ENCODE peak calls at places on chromosomes 3 and 15, in ten cellular contexts. V is HFFc6, W is NCI-H146, S is GM23248, Y is natural killer cell, F is T47D, C is GM23338, H is H54, Q is amniotic stem cell, E is endodermal cell. A is an unnamed sample.

GRCh38 chr15:80093854-80094418 is 34.5 kb downstream of the ZFAND6 start:
- DNase-seq in E (peak; percentile 58), F (no peak), V (no peak), H (no peak), C (peak; percentile 41), Y (no peak), S (no peak), W (no peak), Q (no peak), A (no peak)

GRCh38 chr15:94135748-94136147 is 95.6 kb upstream of the MCTP2 start:
- DNase-seq in Q (no peak), H (no peak), E (no peak), W (no peak), C (peak; percentile 25), F (no peak), S (peak; percentile 14), V (no peak), Y (no peak), A (no peak)

GRCh38 chr3:112132975-112133448 is at the start of gene GCSAM:
- DNase-seq in F (no peak), H (no peak), Y (no peak), C (no peak), E (no peak), Q (no peak), W (no peak), S (no peak), V (no peak), A (no peak)

GRCh38 chr3:4505688-4506558 is 12.8 kb downstream of the ITPR1 start:
- DNase-seq in F (no peak), C (no peak), Y (no peak), Q (no peak), E (no peak), S (no peak), V (no peak), H (no peak), W (no peak), A (no peak)

GRCh38 chr15:38072507-38073277 is 138.3 kb downstream of the TMCO5A start:
- DNase-seq in S (peak; percentile 86), H (peak; percentile 40), Q (no peak), W (peak; percentile 71), C (peak; percentile 98), Y (peak; percentile 19), F (peak; percentile 60), V (peak; percentile 65), E (peak; percentile 96), A (peak; percentile 92)

GRCh38 chr15:78340243-78341056 is at the start of gene CRABP1:
- DNase-seq in W (peak; percentile 9), H (no peak), V (no peak), C (peak; percentile 86), F (peak; percentile 31), Q (no peak), S (no peak), Y (no peak), E (peak; percentile 89), A (no peak)

GRCh38 chr3:181354140-181354539 is 357.6 kb upstream of the SOX2 start:
- DNase-seq in E (no peak), C (no peak), V (no peak), W (peak; percentile 34), S (no peak), F (peak; percentile 33), Q (no peak), H (no peak), Y (no peak), A (no peak)

GRCh38 chr3:149473314-149473990 is 1.0 kb upstream of the TM4SF4 start:
- DNase-seq in C (peak; percentile 32), Q (peak; percentile 23), F (no peak), V (peak; percentile 87), W (no peak), H (peak; percentile 25), Y (no peak), S (peak; percentile 87), E (no peak), A (peak; percentile 85)

GRCh38 chr3:86954751-86955150 is 36.2 kb downstream of the VGLL3 start:
- DNase-seq in F (no peak), W (no peak), H (no peak), S (peak; percentile 40), E (no peak), C (no peak), Q (no peak), Y (no peak), V (no peak), A (peak; percentile 49)

GRCh38 chr3:62134061-62134496 is 239.3 kb downstream of the FEZF2 start:
- DNase-seq in V (no peak), W (no peak), C (no peak), E (no peak), Y (no peak), S (peak; percentile 27), F (no peak), H (peak; percentile 35), Q (no peak), A (no peak)

GRCh38 chr15:83206971-83207621 is 527 bp downstream of the HDGFL3 start:
- DNase-seq in Y (peak; percentile 33), W (peak; percentile 64), E (peak; percentile 77), Q (no peak), C (peak; percentile 68), V (no peak), S (peak; percentile 72), H (peak; percentile 23), F (peak; percentile 57), A (peak; percentile 94)

GRCh38 chr3:97970929-97971460 is 1.2 kb downstream of the RIOX2 start:
- DNase-seq in C (no peak), S (peak; percentile 17), E (no peak), V (no peak), F (no peak), Y (no peak), Q (no peak), H (no peak), W (no peak), A (no peak)

GRCh38 chr15:34933432-34933975 is 36.0 kb downstream of the AQR start:
- DNase-seq in C (no peak), Q (no peak), H (no peak), W (no peak), F (no peak), Y (no peak), E (no peak), S (no peak), V (no peak), A (no peak)

GRCh38 chr3:5349343-5349742 is 161.8 kb downstream of the EDEM1 start:
- DNase-seq in V (no peak), S (peak; percentile 1), Q (no peak), W (no peak), F (no peak), C (no peak), Y (no peak), E (no peak), H (no peak), A (no peak)

A was measured in osteoblast.